ENCODE peak calls at places on chromosome 4, in eight cellular contexts. E, O, L, V, K, S, I and N are unnamed samples.

GRCh38 chr4:168421671-168422070 is 58.6 kb downstream of the DDX60L start:
- DNase-seq in E (no peak), O (peak; percentile 38), L (no peak), V (no peak), K (no peak), S (no peak), I (peak; percentile 33), N (no peak)

GRCh38 chr4:20284990-20285389 is 33.3 kb downstream of the SLIT2 start:
- DNase-seq in E (no peak), O (peak; percentile 63), L (no peak), V (no peak), K (no peak), S (no peak), I (no peak), N (no peak)

GRCh38 chr4:73731968-73732610 is 8.3 kb upstream of the CXCL8 start:
- DNase-seq in E (no peak), O (peak; percentile 44), L (no peak), V (no peak), K (no peak), S (no peak), I (no peak), N (no peak)

GRCh38 chr4:93748380-93748779 is 80.2 kb upstream of the ATOH1 start:
- DNase-seq in E (no peak), O (no peak), L (no peak), V (no peak), K (no peak), S (no peak), I (no peak), N (no peak)

GRCh38 chr4:127533028-127533700 is 99.6 kb upstream of the INTU start:
- DNase-seq in E (no peak), O (peak; percentile 81), L (peak; percentile 35), V (no peak), K (no peak), S (peak; percentile 67), I (no peak), N (no peak)

GRCh38 chr4:52110171-52110570 is 59.1 kb downstream of the SPATA18 start:
- DNase-seq in E (no peak), O (peak; percentile 50), L (no peak), V (no peak), K (no peak), S (no peak), I (no peak), N (no peak)

GRCh38 chr4:40544216-40544615 is 85.4 kb downstream of the RBM47 start:
- DNase-seq in E (no peak), O (no peak), L (no peak), V (no peak), K (no peak), S (no peak), I (no peak), N (no peak)

GRCh38 chr4:107468812-107469211 is 251.2 kb downstream of the PAPSS1 start:
- DNase-seq in E (no peak), O (no peak), L (no peak), V (no peak), K (no peak), S (no peak), I (no peak), N (peak; percentile 1)

GRCh38 chr4:147492761-147493160 is 11.9 kb downstream of the EDNRA start:
- DNase-seq in E (no peak), O (peak; percentile 76), L (no peak), V (no peak), K (no peak), S (no peak), I (no peak), N (no peak)

GRCh38 chr4:98491862-98492554 is 166.4 kb downstream of the TSPAN5 start:
- DNase-seq in E (no peak), O (no peak), L (no peak), V (no peak), K (peak; percentile 22), S (no peak), I (no peak), N (no peak)

GRCh38 chr4:82779032-82779431 is 19.6 kb downstream of the SCD5 start:
- DNase-seq in E (no peak), O (no peak), L (no peak), V (no peak), K (no peak), S (no peak), I (peak; percentile 16), N (no peak)
- TF ChIP-seq CTCF in E (no peak), O (no peak), L (no peak), V (no peak), K (no peak), S (no peak), I (no peak), N (no peak)

GRCh38 chr4:89039735-89040338 is 17.1 kb downstream of the FAM13A start:
- DNase-seq in E (no peak), O (peak; percentile 61), L (no peak), V (no peak), K (no peak), S (no peak), I (no peak), N (no peak)
- H3K4me3 ChIP-seq in E (no peak overlapping the region), O (no peak overlapping the region), L (no peak overlapping the region), V (no peak overlapping the region), K (no peak overlapping the region), S (no peak overlapping the region), I (no peak overlapping the region), N (no peak overlapping the region)

DNA sequence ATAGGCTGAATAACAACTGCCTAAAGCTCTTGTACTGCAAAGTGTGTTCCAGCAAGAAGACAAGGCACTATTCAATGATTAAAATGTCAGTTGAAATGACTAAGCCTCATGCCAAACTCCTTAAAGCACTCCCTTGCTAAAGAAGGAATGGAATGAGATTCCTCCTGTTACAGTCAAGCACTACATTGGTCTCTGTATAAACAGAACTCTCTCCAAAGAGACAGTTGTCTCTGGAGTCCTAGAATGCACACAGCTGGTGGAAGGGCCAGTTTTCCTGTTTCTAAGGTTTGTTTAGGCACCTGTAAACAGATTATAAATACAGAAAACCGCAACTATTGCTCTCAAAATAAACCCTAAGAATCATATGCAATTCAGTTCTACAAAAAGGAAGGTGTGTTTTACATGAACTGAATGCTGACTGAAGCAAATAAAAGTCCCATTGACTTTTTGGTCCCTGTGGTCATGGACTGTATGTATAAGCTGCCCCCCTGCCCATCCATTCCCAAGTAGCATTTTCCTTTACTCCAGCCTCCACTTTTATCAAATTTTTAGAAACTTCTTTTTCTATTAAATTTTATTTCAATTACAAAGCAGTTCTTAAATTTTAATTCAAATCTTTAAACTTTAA is 47.0 kb downstream of the FAT1 start:
- DNase-seq in E (no peak), O (peak; percentile 81), L (no peak), V (peak; percentile 70), K (peak; percentile 57), S (no peak), I (peak; percentile 70), N (no peak)
- TF ChIP-seq CTCF in E (no peak), O (no peak), L (no peak), V (no peak), K (no peak), S (no peak), I (no peak), N (no peak)

DNA sequence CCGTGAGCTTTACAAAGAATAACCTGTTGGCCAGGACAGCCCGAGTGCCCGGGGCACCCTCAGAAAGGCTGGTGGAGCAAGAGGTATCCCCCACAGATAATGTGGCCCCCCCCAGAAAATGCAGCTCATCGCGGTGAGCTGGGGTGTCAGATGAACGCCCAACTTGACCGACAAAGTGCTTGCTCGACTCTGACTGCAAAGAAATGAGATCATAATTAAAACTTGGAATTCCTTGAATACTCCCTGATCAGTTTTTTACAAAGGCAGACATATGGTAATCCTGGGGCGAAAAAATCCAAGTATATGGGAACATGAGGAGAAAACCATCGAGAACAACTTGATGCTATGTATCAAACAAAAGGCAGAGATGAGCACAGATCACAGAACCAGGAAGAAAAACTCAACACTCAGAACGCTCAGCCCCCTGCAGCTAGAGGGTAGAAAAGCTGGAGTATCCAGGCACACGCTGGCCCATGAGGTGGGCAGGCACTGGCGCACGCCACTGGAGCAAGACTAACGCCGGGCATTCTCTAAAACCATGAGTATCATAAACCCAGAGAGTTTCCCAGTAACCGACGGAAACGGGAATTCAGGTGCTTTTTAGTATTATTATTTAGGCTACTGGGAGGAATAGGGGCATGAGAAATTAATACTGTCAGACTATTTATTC is 127.3 kb downstream of the AFAP1 start:
- DNase-seq in E (no peak), O (no peak), L (no peak), V (no peak), K (no peak), S (no peak), I (no peak), N (no peak)
- H3K4me3 ChIP-seq in E (no peak overlapping the region), O (no peak overlapping the region), L (no peak overlapping the region), V (no peak overlapping the region), K (no peak overlapping the region), S (no peak overlapping the region), I (no peak overlapping the region), N (no peak overlapping the region)

GRCh38 chr4:185532795-185533324 is 2.4 kb downstream of the PDLIM3 start:
- DNase-seq in E (no peak), O (no peak), L (no peak), V (no peak), K (no peak), S (no peak), I (no peak), N (no peak)

GRCh38 chr4:185532327-185532726 is 3.0 kb downstream of the PDLIM3 start:
- DNase-seq in E (no peak), O (no peak), L (no peak), V (no peak), K (no peak), S (no peak), I (no peak), N (no peak)

GRCh38 chr4:185534534-185534849 is 815 bp downstream of the PDLIM3 start:
- DNase-seq in E (no peak), O (no peak), L (no peak), V (no peak), K (no peak), S (no peak), I (no peak), N (no peak)

GRCh38 chr4:185535818-185536729 is 767 bp upstream of the PDLIM3 start:
- DNase-seq in E (no peak), O (peak; percentile 45), L (no peak), V (no peak), K (peak; percentile 22), S (no peak), I (no peak), N (no peak)

DNA sequence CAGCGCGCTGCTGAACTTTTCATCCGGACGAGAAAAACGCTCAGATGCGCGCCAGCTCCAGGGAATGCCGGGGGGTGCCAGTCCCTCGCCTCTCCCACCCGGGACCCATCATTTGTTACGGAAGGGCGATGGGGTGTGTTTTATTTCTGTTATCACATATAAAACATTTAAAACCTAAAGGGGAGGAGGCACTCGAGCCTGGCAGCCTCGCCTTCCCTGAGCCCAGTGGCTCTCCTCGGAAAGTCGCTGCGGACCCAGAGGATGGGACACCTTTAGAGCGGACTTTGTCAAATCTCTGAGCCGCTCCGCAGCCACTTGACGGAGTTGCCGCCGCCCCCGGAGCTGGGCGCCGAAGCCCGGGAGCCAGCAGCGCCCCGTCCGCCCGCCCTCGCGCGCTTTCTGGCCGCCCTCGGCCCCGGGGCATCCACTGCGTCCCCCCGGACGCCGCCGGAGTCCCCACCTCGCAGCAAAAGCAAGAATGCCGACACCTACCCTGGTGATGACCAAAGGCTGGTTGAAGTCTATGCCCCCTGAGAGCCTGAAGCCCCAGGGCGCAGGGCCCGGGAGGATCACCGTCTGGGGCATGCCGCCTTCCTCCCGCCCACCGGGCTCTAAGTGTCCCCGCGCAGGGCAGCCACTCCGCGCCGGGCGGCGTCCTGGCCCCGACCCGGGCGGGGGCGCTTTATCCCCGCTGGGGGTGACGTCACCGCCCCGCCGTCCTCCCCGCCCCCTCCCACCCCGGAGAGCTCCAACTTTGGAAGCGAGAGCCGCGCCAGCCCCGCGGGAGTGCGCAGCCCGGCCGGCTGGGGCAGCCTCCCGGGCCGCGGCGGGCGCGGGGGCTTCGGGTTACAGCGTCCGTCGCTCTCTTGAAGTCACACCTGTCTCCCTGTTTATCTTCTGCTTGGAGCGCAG is at the start of gene PDLIM3:
- DNase-seq in E (no peak), O (peak; percentile 58), L (peak; percentile 78), V (no peak), K (peak; percentile 87), S (no peak), I (no peak), N (no peak)
- TF ChIP-seq CTCF in E (no peak), O (no peak), L (no peak), V (no peak), K (no peak), S (no peak), I (no peak), N (no peak)